ENCODE peak calls at places on chromosomes 7 and 10, in five cellular contexts. T is nephron progenitor cell; B is GM13977; V is activated CD8-positive, alpha-beta T cell treated with anti-CD3 and anti-CD28 coated beads for 36 hours; E is cardiac fibroblast. M is an unnamed sample.

GRCh38 chr10:86775056-86775858 is 18.8 kb downstream of the BMPR1A start:
- DNase-seq in T (no peak), B (no peak), V (no peak), E (no peak), M (peak; percentile 42)

GRCh38 chr10:103145860-103146466 is 47.1 kb downstream of the NT5C2 start:
- DNase-seq in T (no peak), B (no peak), V (peak; percentile 53), E (peak; percentile 94), M (peak; percentile 72)

GRCh38 chr7:105024734-105025133 is 10.7 kb downstream of the KMT2E start:
- DNase-seq in T (no peak), B (no peak), V (no peak), E (peak; percentile 51), M (peak; percentile 59)

GRCh38 chr10:43196131-43196980 is 58.1 kb downstream of the CSGALNACT2 start:
- DNase-seq in T (no peak), B (peak; percentile 13), V (no peak), E (no peak), M (no peak)

GRCh38 chr7:43905209-43905946 is 1.0 kb downstream of the URGCP start:
- DNase-seq in T (no peak), B (no peak), V (no peak), E (peak; percentile 19), M (peak; percentile 60)

GRCh38 chr7:25148772-25149575 is 23.9 kb upstream of the CYCS start:
- DNase-seq in T (no peak), B (no peak), V (peak; percentile 4), E (no peak), M (no peak)

GRCh38 chr7:130454959-130455358 is 14.1 kb upstream of the CEP41 start:
- DNase-seq in T (no peak), B (no peak), V (no peak), E (no peak), M (no peak)

GRCh38 chr10:125159486-125159931 is 854 bp downstream of the CTBP2 start:
- DNase-seq in T (peak; percentile 44), B (peak; percentile 71), V (no peak), E (no peak), M (no peak)

GRCh38 chr7:92835851-92836488 is 403 bp downstream of the CDK6 start:
- DNase-seq in T (no peak), B (peak; percentile 38), V (peak; percentile 62), E (peak; percentile 39), M (peak; percentile 44)

GRCh38 chr10:21299330-21299729 is 226.2 kb downstream of the SKIDA1 start:
- DNase-seq in T (no peak), B (no peak), V (no peak), E (no peak), M (no peak)

GRCh38 chr7:80550005-80550404 is 38.1 kb upstream of the GNAT3 start:
- DNase-seq in T (no peak), B (no peak), V (no peak), E (no peak), M (no peak)

GRCh38 chr7:47782022-47782421 is 166.2 kb downstream of the PKD1L1 start:
- DNase-seq in T (no peak), B (no peak), V (no peak), E (no peak), M (no peak)

GRCh38 chr10:15802375-15802949 is 57.8 kb downstream of the MINDY3 start:
- DNase-seq in T (no peak), B (no peak), V (peak; percentile 27), E (no peak), M (no peak)

GRCh38 chr10:21637795-21638194 is 103.8 kb downstream of the MLLT10 start:
- DNase-seq in T (no peak), B (no peak), V (no peak), E (no peak), M (no peak)

GRCh38 chr7:16078076-16078952 is 343.0 kb downstream of the CRPPA start:
- DNase-seq in T (peak; percentile 25), B (peak; percentile 7), V (peak; percentile 30), E (peak; percentile 87), M (peak; percentile 76)

GRCh38 chr7:138036135-138036534 is 34.2 kb upstream of the CREB3L2 start:
- DNase-seq in T (no peak), B (no peak), V (no peak), E (no peak), M (no peak)

GRCh38 chr10:95906675-95907453 is 911 bp upstream of the CC2D2B start:
- DNase-seq in T (peak; percentile 36), B (peak; percentile 58), V (peak; percentile 69), E (peak; percentile 70), M (peak; percentile 60)

GRCh38 chr10:67004690-67005089 is 78.9 kb downstream of the LRRTM3 start:
- DNase-seq in T (no peak), B (no peak), V (no peak), E (no peak), M (no peak)

GRCh38 chr10:59724098-59724938 is 14.7 kb upstream of the SLC16A9 start:
- DNase-seq in T (no peak), B (no peak), V (no peak), E (no peak), M (peak; percentile 11)

GRCh38 chr10:59718246-59718645 is 8.6 kb upstream of the SLC16A9 start:
- DNase-seq in T (no peak), B (no peak), V (no peak), E (no peak), M (no peak)

GRCh38 chr10:59720377-59720776 is 10.7 kb upstream of the SLC16A9 start:
- DNase-seq in T (no peak), B (no peak), V (no peak), E (no peak), M (no peak)

DNA sequence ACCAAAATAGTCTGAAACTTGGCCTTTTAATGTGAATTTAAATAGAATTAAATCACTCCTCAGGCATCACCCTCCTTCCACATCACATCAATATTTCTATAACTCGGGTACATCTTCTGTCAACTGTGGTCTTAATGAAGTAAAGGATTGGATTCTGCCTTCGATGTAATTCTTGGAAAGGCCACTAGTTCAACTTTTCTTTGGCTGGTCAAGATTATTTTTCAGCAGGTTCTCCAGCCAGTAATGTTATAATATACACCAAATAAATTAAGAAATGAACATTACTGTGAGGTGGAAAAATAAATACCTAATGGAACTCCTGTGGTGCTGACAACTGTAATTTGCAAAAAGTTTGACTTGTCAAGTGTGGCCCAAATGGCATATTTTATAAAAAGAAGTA is 9.7 kb upstream of the SLC16A9 start:
- DNase-seq in T (no peak), B (no peak), V (no peak), E (no peak), M (no peak)
- TF ChIP-seq CTCF in T (no peak), B (no peak), V (no peak), E (no peak), M (no peak)

GRCh38 chr10:75540357-75541335 is 109.2 kb downstream of the LRMDA start:
- DNase-seq in T (no peak), B (no peak), V (no peak), E (no peak), M (peak; percentile 22)
- TF ChIP-seq CTCF in T (no peak), B (no peak), V (no peak), E (peak; percentile 21), M (peak; percentile 27)

DNA sequence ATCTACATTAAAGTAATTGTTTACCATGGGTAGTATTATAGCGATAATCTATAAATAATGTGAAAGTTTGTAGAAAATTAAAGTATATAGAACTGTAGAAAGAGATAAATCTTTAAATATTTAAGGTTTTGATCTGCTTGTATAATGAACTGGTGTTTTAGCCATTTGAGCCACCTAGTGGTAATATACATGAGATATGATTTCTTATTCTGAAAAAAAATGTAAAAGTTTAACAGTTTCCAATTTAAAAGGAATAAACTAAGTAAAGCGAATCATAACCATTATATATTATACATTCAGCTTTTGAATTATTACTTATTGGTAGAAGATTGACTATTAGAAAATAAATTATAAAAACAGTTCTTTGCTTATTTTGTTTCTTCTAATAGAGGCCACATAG is 91.2 kb downstream of the OTUD1 start:
- DNase-seq in T (no peak), B (no peak), V (no peak), E (peak; percentile 48), M (peak; percentile 31)
- TF ChIP-seq CTCF in T (no peak), B (peak; percentile 5), V (peak; percentile 68), E (peak; percentile 29), M (peak; percentile 28)

GRCh38 chr10:129854796-129855705 is 109.0 kb downstream of the EBF3 start:
- DNase-seq in T (no peak), B (no peak), V (no peak), E (no peak), M (no peak)
- TF ChIP-seq CTCF in T (no peak), B (no peak), V (no peak), E (no peak), M (no peak)